ENCODE peak calls at places on chromosomes 7 and 10, in six cellular contexts. E is GM12878, K is small intestine, R is Peyer's patch, C is PC-3, Z is PC-9. T is an unnamed sample.

GRCh38 chr10:3528823-3529222 is 256.2 kb downstream of the KLF6 start:
- DNase-seq in E (no peak), K (no peak), R (no peak), C (no peak), Z (no peak), T (no peak)

GRCh38 chr7:99742737-99743394 is 7.9 kb upstream of the CYP3A7 start:
- DNase-seq in E (no peak), K (no peak), R (no peak), C (no peak), Z (no peak), T (no peak)

GRCh38 chr7:77327932-77328628 is 88.1 kb downstream of the GSAP start:
- DNase-seq in E (no peak), K (no peak), R (no peak), C (peak; percentile 23), Z (no peak), T (peak; percentile 13)

GRCh38 chr7:14507617-14508016 is 394.9 kb downstream of the DGKB start:
- DNase-seq in E (no peak), K (no peak), R (no peak), C (peak; percentile 94), Z (peak; percentile 25), T (no peak)

GRCh38 chr10:115720121-115720520 is 552.9 kb downstream of the GFRA1 start:
- DNase-seq in E (no peak), K (no peak), R (no peak), C (no peak), Z (no peak), T (no peak)

GRCh38 chr10:14211617-14212016 is 119.1 kb downstream of the FRMD4A start:
- DNase-seq in E (no peak), K (no peak), R (no peak), C (no peak), Z (no peak), T (no peak)

GRCh38 chr10:15123749-15124184 is 26.6 kb downstream of the RPP38 start:
- DNase-seq in E (no peak), K (no peak), R (no peak), C (peak; percentile 81), Z (no peak), T (no peak)

GRCh38 chr7:150790416-150791075 is 9.6 kb downstream of the TMEM176B start:
- DNase-seq in E (no peak), K (no peak), R (no peak), C (no peak), Z (no peak), T (no peak)

GRCh38 chr7:143318661-143319060 is 2.8 kb downstream of the CLCN1 start:
- DNase-seq in E (no peak), K (no peak), R (no peak), C (no peak), Z (no peak), T (no peak)

GRCh38 chr7:12423355-12423994 is 19.8 kb upstream of the VWDE start:
- DNase-seq in E (no peak), K (no peak), R (no peak), C (peak; percentile 87), Z (no peak), T (no peak)

GRCh38 chr7:143008007-143008901 is 18.7 kb downstream of the OR9A2 start:
- DNase-seq in E (peak; percentile 9), K (peak; percentile 77), R (peak; percentile 85), C (peak; percentile 81), Z (peak; percentile 80), T (peak; percentile 76)

GRCh38 chr10:104445359-104445758 is 91.7 kb downstream of the CFAP58 start:
- DNase-seq in E (no peak), K (no peak), R (no peak), C (peak; percentile 41), Z (peak; percentile 7), T (no peak)

GRCh38 chr10:77919713-77920108 is 6.8 kb downstream of the DLG5 start:
- DNase-seq in E (no peak), K (no peak), R (no peak), C (peak; percentile 99), Z (peak; percentile 50), T (no peak)

GRCh38 chr10:62817120-62817762 is 1.1 kb upstream of the EGR2 start:
- DNase-seq in E (no peak), K (peak; percentile 49), R (peak; percentile 70), C (peak; percentile 70), Z (peak; percentile 37), T (no peak)

GRCh38 chr7:46752881-46753366 is 829.0 kb downstream of the TNS3 start:
- DNase-seq in E (no peak), K (no peak), R (no peak), C (peak; percentile 87), Z (peak; percentile 32), T (no peak)

GRCh38 chr7:57399972-57400371 is 50.0 kb upstream of the ZNF716 start:
- DNase-seq in E (no peak), K (no peak), R (no peak), C (no peak), Z (no peak), T (no peak)

GRCh38 chr7:57403601-57404342 is 46.2 kb upstream of the ZNF716 start:
- DNase-seq in E (no peak), K (peak; percentile 2), R (no peak), C (peak; percentile 28), Z (no peak), T (no peak)

GRCh38 chr7:57399251-57399940 is 50.6 kb upstream of the ZNF716 start:
- DNase-seq in E (no peak), K (no peak), R (no peak), C (no peak), Z (no peak), T (no peak)

GRCh38 chr7:57398548-57398947 is 51.4 kb upstream of the ZNF716 start:
- DNase-seq in E (no peak), K (no peak), R (no peak), C (no peak), Z (no peak), T (no peak)

DNA sequence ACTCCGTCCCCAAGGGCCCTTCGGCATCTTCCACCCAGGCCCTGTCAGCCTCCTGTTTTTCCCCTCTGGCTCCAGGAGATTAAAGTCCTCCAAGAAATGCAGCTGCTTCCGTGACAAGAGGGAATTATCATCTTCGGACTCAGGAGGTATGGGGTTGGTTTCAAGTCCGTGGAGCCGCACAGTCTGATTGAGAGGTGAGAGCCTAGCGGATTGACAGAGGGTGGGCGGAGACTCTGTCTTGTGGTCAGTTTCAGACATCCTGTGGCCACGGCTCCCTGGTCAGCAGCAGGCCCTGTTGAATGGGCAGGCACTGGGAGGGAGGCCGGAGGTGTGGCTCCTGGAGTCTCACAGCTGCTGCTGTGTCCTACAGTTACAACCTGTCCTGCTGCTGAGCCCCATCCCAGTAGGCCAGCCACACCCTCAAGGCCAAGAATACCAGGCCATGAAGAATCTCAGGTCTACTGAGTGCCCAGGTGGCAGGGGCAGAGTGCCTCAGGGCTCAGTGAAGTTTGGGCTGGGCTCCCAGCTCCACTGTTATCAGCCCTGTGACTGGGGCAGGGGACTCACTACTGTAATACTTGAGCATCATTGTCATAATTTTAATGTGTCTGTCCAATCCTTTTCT is 49.3 kb upstream of the ZNF716 start:
- DNase-seq in E (no peak), K (no peak), R (no peak), C (no peak), Z (no peak), T (no peak)
- H3K9me3 ChIP-seq in E (no peaks in the 10 kb centered on the region), K (peaks cover 2% of the 10 kb centered on the region), R (peaks cover 3% of the 10 kb centered on the region), C (no peaks in the 10 kb centered on the region), Z (no peaks in the 10 kb centered on the region), T (no peaks in the 10 kb centered on the region)

GRCh38 chr7:157774495-157774894 is 437.7 kb downstream of the DNAJB6 start:
- DNase-seq in E (no peak), K (no peak), R (no peak), C (no peak), Z (no peak), T (no peak)
- H3K9me3 ChIP-seq in E (no peaks in the 10 kb centered on the region), K (no peaks in the 10 kb centered on the region), R (peaks cover 5% of the 10 kb centered on the region), C (no peaks in the 10 kb centered on the region), Z (peaks cover 3% of the 10 kb centered on the region), T (no peaks in the 10 kb centered on the region)

DNA sequence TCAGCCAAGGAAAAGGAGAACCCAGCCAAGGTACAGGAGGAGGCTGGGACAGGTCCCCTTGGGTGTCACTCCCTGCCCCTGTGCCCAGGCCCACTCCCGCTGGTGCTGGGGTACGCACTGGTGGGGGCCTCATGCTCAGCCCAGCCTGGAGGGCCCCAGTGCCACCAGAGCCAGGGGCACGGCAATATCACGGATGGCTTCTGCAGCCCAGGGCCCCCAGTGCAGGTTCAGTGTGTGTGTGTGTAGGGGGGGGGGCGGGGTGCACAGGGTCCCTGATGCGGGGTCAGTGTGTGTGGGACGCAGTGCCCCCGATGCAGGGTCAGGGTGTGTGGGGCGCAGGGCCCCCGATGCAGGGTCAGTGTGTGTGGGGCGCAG is 23.4 kb upstream of the ZNF716 start:
- DNase-seq in E (no peak), K (no peak), R (no peak), C (no peak), Z (no peak), T (no peak)
- H3K9me3 ChIP-seq in E (peaks cover 1% of the 10 kb centered on the region), K (peaks cover 14% of the 10 kb centered on the region), R (no peaks in the 10 kb centered on the region), C (peaks cover 1% of the 10 kb centered on the region), Z (no peaks in the 10 kb centered on the region), T (no peaks in the 10 kb centered on the region)

GRCh38 chr7:9961161-9961922 is 1012.3 kb upstream of the PHF14 start:
- DNase-seq in E (no peak), K (no peak), R (no peak), C (no peak), Z (no peak), T (no peak)
- H3K9me3 ChIP-seq in E (no peaks in the 10 kb centered on the region), K (no peaks in the 10 kb centered on the region), R (no peaks in the 10 kb centered on the region), C (no peaks in the 10 kb centered on the region), Z (no peaks in the 10 kb centered on the region), T (no peaks in the 10 kb centered on the region)

GRCh38 chr10:6048281-6049030 is 13.7 kb downstream of the IL2RA start:
- DNase-seq in E (no peak), K (no peak), R (no peak), C (no peak), Z (no peak), T (no peak)
- H3K9me3 ChIP-seq in E (no peaks in the 10 kb centered on the region), K (no peaks in the 10 kb centered on the region), R (no peaks in the 10 kb centered on the region), C (no peaks in the 10 kb centered on the region), Z (no peaks in the 10 kb centered on the region), T (no peaks in the 10 kb centered on the region)

DNA sequence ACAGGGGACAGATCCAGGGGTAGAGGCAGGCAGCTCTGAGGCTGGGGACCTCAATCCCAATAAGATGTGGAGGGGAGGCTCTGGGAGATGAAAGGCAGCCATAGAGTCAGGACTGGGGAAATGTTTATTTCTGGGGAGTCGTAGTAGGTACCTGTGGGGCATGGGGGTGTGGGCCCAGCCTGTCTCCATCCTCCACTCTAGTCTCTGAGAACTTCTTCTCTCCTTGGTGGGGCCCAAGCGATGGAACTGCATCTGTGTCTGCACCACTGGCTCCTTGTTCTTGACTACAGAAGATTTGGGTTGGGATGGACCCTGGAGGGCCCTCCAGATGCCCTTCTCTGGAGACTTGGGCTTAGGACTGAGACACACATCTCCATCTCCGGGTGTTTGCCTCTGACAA is 953.9 kb upstream of the ZNF722 start:
- DNase-seq in E (no peak), K (no peak), R (no peak), C (no peak), Z (no peak), T (no peak)
- H3K9me3 ChIP-seq in E (no peaks in the 10 kb centered on the region), K (no peaks in the 10 kb centered on the region), R (no peaks in the 10 kb centered on the region), C (no peaks in the 10 kb centered on the region), Z (no peaks in the 10 kb centered on the region), T (no peaks in the 10 kb centered on the region)

GRCh38 chr7:7177044-7177517 is 5.3 kb upstream of the C1GALT1 start:
- DNase-seq in E (no peak), K (peak; percentile 83), R (no peak), C (peak; percentile 98), Z (peak; percentile 14), T (no peak)

GRCh38 chr7:7176421-7177043 is 5.8 kb upstream of the C1GALT1 start:
- DNase-seq in E (no peak), K (peak; percentile 67), R (no peak), C (peak; percentile 84), Z (peak; percentile 24), T (no peak)

GRCh38 chr7:7175075-7175695 is 7.2 kb upstream of the C1GALT1 start:
- DNase-seq in E (no peak), K (no peak), R (no peak), C (no peak), Z (no peak), T (no peak)

GRCh38 chr7:7178081-7178480 is 4.3 kb upstream of the C1GALT1 start:
- DNase-seq in E (no peak), K (no peak), R (no peak), C (peak; percentile 89), Z (peak; percentile 70), T (no peak)

GRCh38 chr7:7173956-7174632 is 8.2 kb upstream of the C1GALT1 start:
- DNase-seq in E (no peak), K (no peak), R (no peak), C (no peak), Z (no peak), T (no peak)
- H3K9me3 ChIP-seq in E (no peaks in the 10 kb centered on the region), K (no peaks in the 10 kb centered on the region), R (no peaks in the 10 kb centered on the region), C (peaks cover 8% of the 10 kb centered on the region), Z (peaks cover 30% of the 10 kb centered on the region), T (no peaks in the 10 kb centered on the region)

T was measured in naive thymus-derived CD4-positive, alpha-beta T cell.